ENCODE peak calls at places on chromosomes 4 and X, in eight cellular contexts. U is stimulated activated CD4-positive, alpha-beta T cell treated with anti-CD3 and anti-CD28 coated beads, TNF-alpha, amount 100 ng/mL, for 48 hours; E is H4; V is WERI-Rb-1; C is HCEC 1CT; W is nucleus accumbens; Q is BJ; Z is fibroblast of the aortic adventitia. L is an unnamed sample.

GRCh38 chr4:54658321-54659093 is 750 bp downstream of the KIT start:
- DNase-seq in W (peak; percentile 28), U (no peak), E (peak; percentile 59), C (peak; percentile 13), Q (no peak), V (peak; percentile 35), Z (peak; percentile 7), L (peak; percentile 75)

GRCh38 chr4:107705742-107706556 is 14.1 kb downstream of the PAPSS1 start:
- DNase-seq in U (no peak), C (no peak), Z (no peak), Q (no peak), E (no peak), W (no peak), V (no peak), L (no peak)

GRCh38 chr4:81565137-81565870 is 93.6 kb upstream of the RASGEF1B start:
- DNase-seq in W (peak; percentile 68), Q (no peak), Z (peak; percentile 19), U (no peak), E (peak; percentile 23), V (no peak), C (no peak), L (no peak)

GRCh38 chr4:91488946-91489345 is 814.8 kb upstream of the GRID2 start:
- DNase-seq in V (no peak), U (no peak), W (no peak), Z (no peak), E (no peak), C (no peak), Q (no peak), L (no peak)

GRCh38 chr4:180542445-180543100 is 1700.6 kb upstream of the TENM3 start:
- DNase-seq in Z (no peak), Q (no peak), E (peak; percentile 72), V (no peak), U (no peak), W (no peak), C (no peak), L (no peak)

GRCh38 chr4:81648576-81649272 is 177.0 kb upstream of the RASGEF1B start:
- DNase-seq in U (no peak), Z (peak; percentile 15), Q (no peak), V (no peak), W (no peak), E (peak; percentile 60), C (no peak), L (no peak)

GRCh38 chr4:7358100-7358735 is 76.5 kb downstream of the PSAPL1 start:
- DNase-seq in U (no peak), E (peak; percentile 83), W (no peak), Z (peak; percentile 64), C (peak; percentile 59), Q (peak; percentile 59), V (peak; percentile 74), L (no peak)

GRCh38 chrX:2894885-2895292 is 34.2 kb downstream of the ARSD start:
- DNase-seq in V (no peak), W (no peak), C (peak; percentile 11), Z (peak; percentile 63), Q (peak; percentile 39), U (no peak), E (peak; percentile 78), L (no peak)

GRCh38 chr4:108830509-108831244 is 67.8 kb upstream of the ETNPPL start:
- DNase-seq in V (no peak), E (peak; percentile 46), Q (no peak), U (no peak), Z (no peak), C (no peak), W (no peak), L (no peak)

GRCh38 chr4:90546114-90546513 is 418.9 kb downstream of the CCSER1 start:
- DNase-seq in V (no peak), U (no peak), E (peak; percentile 50), C (no peak), Q (no peak), Z (no peak), W (no peak), L (no peak)

GRCh38 chrX:65674351-65674893 is 7.0 kb downstream of the MSN start:
- DNase-seq in E (no peak), W (no peak), Q (no peak), Z (peak; percentile 57), C (peak; percentile 58), V (no peak), U (no peak), L (no peak)

GRCh38 chr4:61693520-61693919 is 493.4 kb downstream of the ADGRL3 start:
- DNase-seq in W (no peak), Q (no peak), C (no peak), U (no peak), Z (no peak), E (no peak), V (no peak), L (no peak)

GRCh38 chr4:3372933-3373465 is 68.8 kb upstream of the HGFAC start:
- DNase-seq in E (no peak), C (no peak), W (no peak), U (no peak), Z (no peak), V (no peak), Q (no peak), L (no peak)

GRCh38 chrX:147978931-147979330 is 2.2 kb upstream of the FMR1NB start:
- DNase-seq in E (peak; percentile 16), Q (no peak), Z (no peak), V (no peak), C (peak; percentile 4), U (no peak), W (no peak), L (no peak)

GRCh38 chr4:76772498-76773106 is 125.3 kb downstream of the SOWAHB start:
- DNase-seq in Z (peak; percentile 85), W (no peak), Q (no peak), E (peak; percentile 44), U (no peak), V (no peak), C (peak; percentile 48), L (no peak)

GRCh38 chr4:68673143-68673542 is 2.7 kb upstream of the UGT2B15 start:
- DNase-seq in C (no peak), U (no peak), W (no peak), V (no peak), E (no peak), Z (no peak), Q (no peak), L (no peak)

GRCh38 chr4:26854701-26855100 is 5.9 kb upstream of the STIM2 start:
- DNase-seq in Z (no peak), C (no peak), V (no peak), Q (no peak), W (no peak), E (no peak), U (no peak), L (no peak)

GRCh38 chrX:19629541-19629940 is 114.2 kb upstream of the MAP3K15 start:
- DNase-seq in Q (no peak), C (no peak), W (no peak), U (no peak), V (no peak), E (no peak), Z (no peak), L (no peak)

L was measured in T47D.